ENCODE peak calls at places on chromosomes 3 and 15, in eight cellular contexts. Z is activated T-helper 9 cell treated with anti-CD3 and anti-CD28 coated beads, Interleukin-2, amount 50 U/mL, for 16 hours; X is nucleus accumbens; P is iPS-NIHi11; W is RPMI7951; T is stimulated activated CD4-positive, alpha-beta T cell treated with anti-CD3 and anti-CD28 coated beads, Interleukin-15, amount 100 ng/mL, for 1 hour; U is germinal center; M is right cardiac atrium. O is an unnamed sample.

GRCh38 chr3:138812806-138813205 is 21.9 kb downstream of the PIK3CB start:
- DNase-seq in Z (no peak), X (no peak), P (no peak), W (no peak), T (no peak), U (no peak), M (no peak), O (no peak)

GRCh38 chr3:143885803-143886427 is 37.6 kb upstream of the SLC9A9 start:
- DNase-seq in Z (no peak), X (no peak), P (peak), W (peak), T (no peak), U (peak), M (no peak), O (no peak)

GRCh38 chr3:113747719-113748046 is 848 bp downstream of the ATP6V1A start:
- DNase-seq in Z (peak), X (no peak), P (no peak), W (peak), T (no peak), U (peak), M (no peak), O (no peak)

GRCh38 chr3:180720012-180720411 is 40.7 kb upstream of the CCDC39 start:
- DNase-seq in Z (no peak), X (no peak), P (no peak), W (no peak), T (no peak), U (no peak), M (no peak), O (no peak)

GRCh38 chr3:130709671-130710070 is 37.0 kb downstream of the PIK3R4 start:
- DNase-seq in Z (no peak), X (no peak), P (no peak), W (no peak), T (no peak), U (no peak), M (no peak), O (no peak)

GRCh38 chr3:133927543-133928066 is 31.9 kb upstream of the RAB6B start:
- DNase-seq in Z (peak), X (no peak), P (peak), W (peak), T (peak), U (peak), M (peak), O (peak)

GRCh38 chr15:88635343-88635742 is 3.5 kb upstream of the ISG20 start:
- DNase-seq in Z (no peak), X (no peak), P (no peak), W (no peak), T (no peak), U (peak), M (no peak), O (no peak)

GRCh38 chr15:98216166-98216565 is 255.7 kb downstream of the ARRDC4 start:
- DNase-seq in Z (no peak), X (no peak), P (no peak), W (no peak), T (no peak), U (no peak), M (no peak), O (no peak)

GRCh38 chr3:194977341-194977740 is 291.7 kb downstream of the FAM43A start:
- DNase-seq in Z (no peak), X (no peak), P (no peak), W (no peak), T (no peak), U (no peak), M (no peak), O (no peak)

GRCh38 chr15:90729266-90729665 is 12.1 kb downstream of the BLM start:
- DNase-seq in Z (no peak), X (no peak), P (no peak), W (no peak), T (no peak), U (no peak), M (no peak), O (no peak)

GRCh38 chr3:27022096-27022761 is 347.0 kb downstream of the NEK10 start:
- DNase-seq in Z (no peak), X (no peak), P (peak), W (no peak), T (no peak), U (no peak), M (no peak), O (no peak)

GRCh38 chr3:127342735-127343134 is 54.9 kb upstream of the PRR20G start:
- DNase-seq in Z (no peak), X (no peak), P (peak), W (no peak), T (no peak), U (no peak), M (no peak), O (no peak)

GRCh38 chr3:28699283-28699682 is 350.7 kb upstream of the AZI2 start:
- DNase-seq in Z (no peak), X (no peak), P (no peak), W (no peak), T (no peak), U (no peak), M (no peak), O (no peak)

GRCh38 chr3:111739241-111739952 is 119.7 kb upstream of the PHLDB2 start:
- DNase-seq in Z (no peak), X (no peak), P (no peak), W (peak), T (no peak), U (no peak), M (peak), O (peak)

GRCh38 chr15:84826369-84826823 is 9.2 kb downstream of the ALPK3 start:
- DNase-seq in Z (no peak), X (no peak), P (peak), W (peak), T (no peak), U (no peak), M (no peak), O (peak)

GRCh38 chr3:14145236-14145635 is 20.4 kb downstream of the TMEM43 start:
- DNase-seq in Z (no peak), X (no peak), P (no peak), W (no peak), T (no peak), U (no peak), M (peak), O (no peak)

GRCh38 chr3:122609798-122610559 is 32.5 kb downstream of the PARP15 start:
- DNase-seq in Z (no peak), X (no peak), P (no peak), W (peak), T (no peak), U (no peak), M (no peak), O (no peak)

GRCh38 chr3:184737063-184737462 is 25.2 kb upstream of the MAGEF1 start:
- DNase-seq in Z (no peak), X (no peak), P (no peak), W (peak), T (no peak), U (no peak), M (no peak), O (no peak)

GRCh38 chr3:37308247-37308646 is 133.9 kb upstream of the LRRFIP2 start:
- DNase-seq in Z (no peak), X (no peak), P (peak), W (peak), T (no peak), U (peak), M (no peak), O (no peak)

GRCh38 chr3:55483196-55484095 is 3.7 kb downstream of the WNT5A start:
- DNase-seq in Z (no peak), X (no peak), P (no peak), W (no peak), T (no peak), U (no peak), M (no peak), O (no peak)

GRCh38 chr15:28098360-28098765 is 752 bp downstream of the OCA2 start:
- DNase-seq in Z (no peak), X (no peak), P (no peak), W (no peak), T (no peak), U (no peak), M (no peak), O (no peak)

GRCh38 chr3:41598804-41599481 is 363.0 kb downstream of the ULK4 start:
- DNase-seq in Z (no peak), X (no peak), P (no peak), W (peak), T (no peak), U (no peak), M (no peak), O (no peak)

GRCh38 chr3:9862391-9863235 is 17.4 kb downstream of the CIDEC start:
- DNase-seq in Z (peak), X (no peak), P (peak), W (no peak), T (no peak), U (peak), M (peak), O (peak)

GRCh38 chr3:55189359-55189801 is 261.5 kb upstream of the LRTM1 start:
- DNase-seq in Z (no peak), X (no peak), P (peak), W (peak), T (no peak), U (no peak), M (no peak), O (no peak)

GRCh38 chr15:26970712-26971210 is at the start of gene GABRG3:
- DNase-seq in Z (no peak), X (no peak), P (peak), W (no peak), T (no peak), U (no peak), M (peak), O (no peak)

GRCh38 chr15:64635486-64635815 is 139.9 kb downstream of the RBPMS2 start:
- DNase-seq in Z (no peak), X (no peak), P (no peak), W (peak), T (no peak), U (no peak), M (no peak), O (no peak)

GRCh38 chr15:41944313-41944940 is 27.9 kb downstream of the EHD4 start:
- DNase-seq in Z (no peak), X (no peak), P (no peak), W (peak), T (no peak), U (no peak), M (no peak), O (peak)

GRCh38 chr3:154148541-154148940 is 27.4 kb downstream of the ARHGEF26 start:
- DNase-seq in Z (no peak), X (no peak), P (no peak), W (no peak), T (no peak), U (no peak), M (no peak), O (no peak)

GRCh38 chr3:101995371-101996046 is 146.2 kb downstream of the NFKBIZ start:
- DNase-seq in Z (no peak), X (no peak), P (no peak), W (peak), T (no peak), U (no peak), M (no peak), O (no peak)

GRCh38 chr3:23876901-23877300 is 39.9 kb downstream of the NKIRAS1 start:
- DNase-seq in Z (no peak), X (no peak), P (no peak), W (no peak), T (no peak), U (no peak), M (no peak), O (no peak)

GRCh38 chr3:187551419-187551818 is 118.8 kb downstream of the SST start:
- DNase-seq in Z (no peak), X (no peak), P (no peak), W (no peak), T (no peak), U (no peak), M (no peak), O (no peak)

O was measured in left ventricle myocardium superior.